ENCODE peak calls at places on chromosome 4, in six cellular contexts. One of them, this sample, is unnamed.

GRCh38 chr4:30630431-30630830 is 89.7 kb upstream of the PCDH7 start:
- DNase-seq in fibroblast of pulmonary artery: no peak
- DNase-seq in H4: peak
- DNase-seq in stimulated activated CD8-positive, alpha-beta memory T cell treated with anti-CD3 and anti-CD28 coated beads, Interleukin-7, amount 100 ng/mL, for 1 hour: no peak
- DNase-seq in stromal cell of bone marrow: no peak
- DNase-seq in bronchial epithelial cell: no peak
- DNase-seq in this sample: no peak

GRCh38 chr4:3315566-3315965 is 22.7 kb downstream of the RGS12 start:
- DNase-seq in fibroblast of pulmonary artery: no peak
- DNase-seq in H4: no peak
- DNase-seq in bronchial epithelial cell: no peak
- DNase-seq in stromal cell of bone marrow: no peak
- DNase-seq in stimulated activated CD8-positive, alpha-beta memory T cell treated with anti-CD3 and anti-CD28 coated beads, Interleukin-7, amount 100 ng/mL, for 1 hour: no peak
- DNase-seq in this sample: no peak

GRCh38 chr4:54440394-54441223 is 211.5 kb downstream of the PDGFRA start:
- DNase-seq in stimulated activated CD8-positive, alpha-beta memory T cell treated with anti-CD3 and anti-CD28 coated beads, Interleukin-7, amount 100 ng/mL, for 1 hour: no peak
- DNase-seq in bronchial epithelial cell: peak
- DNase-seq in H4: peak
- DNase-seq in fibroblast of pulmonary artery: peak
- DNase-seq in stromal cell of bone marrow: peak
- DNase-seq in this sample: peak

GRCh38 chr4:118865091-118865708 is 23.5 kb upstream of the SYNPO2 start:
- DNase-seq in H4: peak
- DNase-seq in bronchial epithelial cell: peak
- DNase-seq in stromal cell of bone marrow: peak
- DNase-seq in stimulated activated CD8-positive, alpha-beta memory T cell treated with anti-CD3 and anti-CD28 coated beads, Interleukin-7, amount 100 ng/mL, for 1 hour: no peak
- DNase-seq in fibroblast of pulmonary artery: peak
- DNase-seq in this sample: peak

GRCh38 chr4:137212601-137213000 is 319.7 kb downstream of the PCDH18 start:
- DNase-seq in fibroblast of pulmonary artery: no peak
- DNase-seq in H4: no peak
- DNase-seq in stromal cell of bone marrow: no peak
- DNase-seq in stimulated activated CD8-positive, alpha-beta memory T cell treated with anti-CD3 and anti-CD28 coated beads, Interleukin-7, amount 100 ng/mL, for 1 hour: no peak
- DNase-seq in bronchial epithelial cell: no peak
- DNase-seq in this sample: no peak

GRCh38 chr4:72951147-72951546 is 118.4 kb downstream of the COX18 start:
- DNase-seq in bronchial epithelial cell: no peak
- DNase-seq in fibroblast of pulmonary artery: peak
- DNase-seq in H4: no peak
- DNase-seq in stimulated activated CD8-positive, alpha-beta memory T cell treated with anti-CD3 and anti-CD28 coated beads, Interleukin-7, amount 100 ng/mL, for 1 hour: no peak
- DNase-seq in stromal cell of bone marrow: no peak
- DNase-seq in this sample: no peak

GRCh38 chr4:54077812-54078211 is 13.4 kb upstream of the CHIC2 start:
- DNase-seq in H4: no peak
- DNase-seq in bronchial epithelial cell: peak
- DNase-seq in stimulated activated CD8-positive, alpha-beta memory T cell treated with anti-CD3 and anti-CD28 coated beads, Interleukin-7, amount 100 ng/mL, for 1 hour: no peak
- DNase-seq in fibroblast of pulmonary artery: peak
- DNase-seq in stromal cell of bone marrow: no peak
- DNase-seq in this sample: no peak

GRCh38 chr4:122890142-122890769 is 32.1 kb downstream of the NUDT6 start:
- DNase-seq in H4: no peak
- DNase-seq in bronchial epithelial cell: peak
- DNase-seq in fibroblast of pulmonary artery: peak
- DNase-seq in stromal cell of bone marrow: no peak
- DNase-seq in stimulated activated CD8-positive, alpha-beta memory T cell treated with anti-CD3 and anti-CD28 coated beads, Interleukin-7, amount 100 ng/mL, for 1 hour: no peak
- DNase-seq in this sample: no peak

GRCh38 chr4:108292229-108292628 is 123.5 kb upstream of the LEF1 start:
- DNase-seq in H4: no peak
- DNase-seq in stromal cell of bone marrow: no peak
- DNase-seq in bronchial epithelial cell: no peak
- DNase-seq in fibroblast of pulmonary artery: no peak
- DNase-seq in stimulated activated CD8-positive, alpha-beta memory T cell treated with anti-CD3 and anti-CD28 coated beads, Interleukin-7, amount 100 ng/mL, for 1 hour: no peak
- DNase-seq in this sample: no peak

GRCh38 chr4:46975841-46976551 is 17.4 kb downstream of the GABRA4 start:
- DNase-seq in stimulated activated CD8-positive, alpha-beta memory T cell treated with anti-CD3 and anti-CD28 coated beads, Interleukin-7, amount 100 ng/mL, for 1 hour: no peak
- DNase-seq in stromal cell of bone marrow: no peak
- DNase-seq in H4: no peak
- DNase-seq in bronchial epithelial cell: no peak
- DNase-seq in fibroblast of pulmonary artery: peak
- DNase-seq in this sample: no peak

GRCh38 chr4:182447938-182448280 is 204.7 kb downstream of the TENM3 start:
- DNase-seq in H4: no peak
- DNase-seq in stimulated activated CD8-positive, alpha-beta memory T cell treated with anti-CD3 and anti-CD28 coated beads, Interleukin-7, amount 100 ng/mL, for 1 hour: no peak
- DNase-seq in stromal cell of bone marrow: no peak
- DNase-seq in bronchial epithelial cell: no peak
- DNase-seq in fibroblast of pulmonary artery: no peak
- DNase-seq in this sample: no peak

GRCh38 chr4:118265312-118266144 is 87.3 kb downstream of the PRSS12 start:
- DNase-seq in bronchial epithelial cell: no peak
- DNase-seq in stimulated activated CD8-positive, alpha-beta memory T cell treated with anti-CD3 and anti-CD28 coated beads, Interleukin-7, amount 100 ng/mL, for 1 hour: no peak
- DNase-seq in H4: no peak
- DNase-seq in stromal cell of bone marrow: no peak
- DNase-seq in fibroblast of pulmonary artery: peak
- DNase-seq in this sample: peak

GRCh38 chr4:114087596-114088230 is 108.3 kb upstream of the ARSJ start:
- DNase-seq in fibroblast of pulmonary artery: peak
- DNase-seq in bronchial epithelial cell: no peak
- DNase-seq in H4: peak
- DNase-seq in stimulated activated CD8-positive, alpha-beta memory T cell treated with anti-CD3 and anti-CD28 coated beads, Interleukin-7, amount 100 ng/mL, for 1 hour: no peak
- DNase-seq in stromal cell of bone marrow: peak
- DNase-seq in this sample: no peak

GRCh38 chr4:114495471-114495928 is 103.1 kb upstream of the UGT8 start:
- DNase-seq in stimulated activated CD8-positive, alpha-beta memory T cell treated with anti-CD3 and anti-CD28 coated beads, Interleukin-7, amount 100 ng/mL, for 1 hour: no peak
- DNase-seq in stromal cell of bone marrow: no peak
- DNase-seq in H4: no peak
- DNase-seq in bronchial epithelial cell: no peak
- DNase-seq in fibroblast of pulmonary artery: no peak
- DNase-seq in this sample: peak

GRCh38 chr4:73894021-73894420 is 24.8 kb downstream of the CXCL1 start:
- DNase-seq in fibroblast of pulmonary artery: no peak
- DNase-seq in stimulated activated CD8-positive, alpha-beta memory T cell treated with anti-CD3 and anti-CD28 coated beads, Interleukin-7, amount 100 ng/mL, for 1 hour: no peak
- DNase-seq in H4: no peak
- DNase-seq in stromal cell of bone marrow: no peak
- DNase-seq in bronchial epithelial cell: no peak
- DNase-seq in this sample: no peak

GRCh38 chr4:41144812-41145211 is 69.5 kb downstream of the APBB2 start:
- DNase-seq in fibroblast of pulmonary artery: no peak
- DNase-seq in stimulated activated CD8-positive, alpha-beta memory T cell treated with anti-CD3 and anti-CD28 coated beads, Interleukin-7, amount 100 ng/mL, for 1 hour: no peak
- DNase-seq in H4: no peak
- DNase-seq in stromal cell of bone marrow: no peak
- DNase-seq in bronchial epithelial cell: peak
- DNase-seq in this sample: peak

GRCh38 chr4:36316544-36317082 is 35.2 kb downstream of the DTHD1 start:
- DNase-seq in bronchial epithelial cell: no peak
- DNase-seq in fibroblast of pulmonary artery: peak
- DNase-seq in stromal cell of bone marrow: no peak
- DNase-seq in H4: no peak
- DNase-seq in stimulated activated CD8-positive, alpha-beta memory T cell treated with anti-CD3 and anti-CD28 coated beads, Interleukin-7, amount 100 ng/mL, for 1 hour: no peak
- DNase-seq in this sample: no peak

GRCh38 chr4:25862411-25863346 is at the start of gene SEL1L3:
- DNase-seq in H4: no peak
- DNase-seq in stromal cell of bone marrow: no peak
- DNase-seq in stimulated activated CD8-positive, alpha-beta memory T cell treated with anti-CD3 and anti-CD28 coated beads, Interleukin-7, amount 100 ng/mL, for 1 hour: no peak
- DNase-seq in fibroblast of pulmonary artery: no peak
- DNase-seq in bronchial epithelial cell: no peak
- DNase-seq in this sample: peak

GRCh38 chr4:38968668-38969067 is 63.5 kb downstream of the TMEM156 start:
- DNase-seq in fibroblast of pulmonary artery: no peak
- DNase-seq in stromal cell of bone marrow: no peak
- DNase-seq in stimulated activated CD8-positive, alpha-beta memory T cell treated with anti-CD3 and anti-CD28 coated beads, Interleukin-7, amount 100 ng/mL, for 1 hour: no peak
- DNase-seq in H4: no peak
- DNase-seq in bronchial epithelial cell: no peak
- DNase-seq in this sample: no peak

GRCh38 chr4:1398686-1399507 is 7.3 kb downstream of the NKX1-1 start:
- DNase-seq in H4: no peak
- DNase-seq in bronchial epithelial cell: no peak
- DNase-seq in fibroblast of pulmonary artery: no peak
- DNase-seq in stimulated activated CD8-positive, alpha-beta memory T cell treated with anti-CD3 and anti-CD28 coated beads, Interleukin-7, amount 100 ng/mL, for 1 hour: no peak
- DNase-seq in stromal cell of bone marrow: no peak
- DNase-seq in this sample: no peak

GRCh38 chr4:124386648-124387047 is 325.9 kb downstream of the ANKRD50 start:
- DNase-seq in H4: no peak
- DNase-seq in stromal cell of bone marrow: no peak
- DNase-seq in fibroblast of pulmonary artery: no peak
- DNase-seq in bronchial epithelial cell: no peak
- DNase-seq in stimulated activated CD8-positive, alpha-beta memory T cell treated with anti-CD3 and anti-CD28 coated beads, Interleukin-7, amount 100 ng/mL, for 1 hour: no peak
- DNase-seq in this sample: no peak

This sample was measured in SW480.